ENCODE peak calls at places on chromosomes 7 and 10, in four cellular contexts. One of them, this sample, is unnamed.

GRCh38 chr7:76073335-76073990 is 25.6 kb downstream of the MDH2 start:
- DNase-seq in stomach: no peak
- DNase-seq in GM20000: peak; percentile 8
- DNase-seq in fibroblast of the aortic adventitia: no peak
- DNase-seq in this sample: no peak

GRCh38 chr10:78844956-78845355 is 223.8 kb upstream of the ZMIZ1 start:
- DNase-seq in stomach: no peak
- DNase-seq in GM20000: no peak
- DNase-seq in fibroblast of the aortic adventitia: no peak
- DNase-seq in this sample: no peak

GRCh38 chr10:69858201-69858600 is 56.5 kb downstream of the COL13A1 start:
- DNase-seq in stomach: no peak
- DNase-seq in GM20000: no peak
- DNase-seq in fibroblast of the aortic adventitia: no peak
- DNase-seq in this sample: no peak

GRCh38 chr10:96292971-96293909 is 11.0 kb upstream of the DNTT start:
- DNase-seq in stomach: no peak
- DNase-seq in GM20000: peak; percentile 52
- DNase-seq in fibroblast of the aortic adventitia: peak; percentile 60
- DNase-seq in this sample: peak; percentile 38

GRCh38 chr10:4733150-4733842 is 92.7 kb upstream of the AKR1E2 start:
- DNase-seq in stomach: no peak
- DNase-seq in GM20000: no peak
- DNase-seq in fibroblast of the aortic adventitia: no peak
- DNase-seq in this sample: no peak

GRCh38 chr10:90890347-90890746 is 18.6 kb downstream of the RPP30 start:
- DNase-seq in stomach: no peak
- DNase-seq in GM20000: no peak
- DNase-seq in fibroblast of the aortic adventitia: no peak
- DNase-seq in this sample: no peak

GRCh38 chr10:60704480-60704879 is 73.8 kb upstream of the CDK1 start:
- DNase-seq in stomach: no peak
- DNase-seq in GM20000: no peak
- DNase-seq in fibroblast of the aortic adventitia: no peak
- DNase-seq in this sample: peak; percentile 33

GRCh38 chr7:106180721-106181120 is 68.6 kb upstream of the SYPL1 start:
- DNase-seq in stomach: no peak
- DNase-seq in GM20000: no peak
- DNase-seq in fibroblast of the aortic adventitia: no peak
- DNase-seq in this sample: no peak

GRCh38 chr7:158601090-158601489 is 13.5 kb upstream of the PTPRN2 start:
- DNase-seq in stomach: no peak
- DNase-seq in GM20000: no peak
- DNase-seq in fibroblast of the aortic adventitia: no peak
- DNase-seq in this sample: no peak

GRCh38 chr7:45082831-45083331 is 5.9 kb downstream of the NACAD start:
- DNase-seq in stomach: no peak
- DNase-seq in GM20000: no peak
- DNase-seq in fibroblast of the aortic adventitia: no peak
- DNase-seq in this sample: no peak

GRCh38 chr7:1950623-1951523 is 280.8 kb downstream of the ELFN1 start:
- DNase-seq in stomach: no peak
- DNase-seq in GM20000: no peak
- DNase-seq in fibroblast of the aortic adventitia: no peak
- DNase-seq in this sample: peak; percentile 22

GRCh38 chr7:83876593-83876992 is 227.7 kb upstream of the SEMA3E start:
- DNase-seq in stomach: no peak
- DNase-seq in GM20000: no peak
- DNase-seq in fibroblast of the aortic adventitia: peak; percentile 53
- DNase-seq in this sample: peak; percentile 59

GRCh38 chr10:2856598-2856997 is 210.8 kb upstream of the PFKP start:
- DNase-seq in stomach: no peak
- DNase-seq in GM20000: no peak
- DNase-seq in fibroblast of the aortic adventitia: no peak
- DNase-seq in this sample: no peak

GRCh38 chr10:88245974-88246511 is 337.1 kb downstream of the RNLS start:
- DNase-seq in stomach: no peak
- DNase-seq in GM20000: no peak
- DNase-seq in fibroblast of the aortic adventitia: peak; percentile 70
- DNase-seq in this sample: peak; percentile 75

GRCh38 chr7:67551027-67551426 is 554.4 kb downstream of the TYW1 start:
- DNase-seq in stomach: no peak
- DNase-seq in GM20000: no peak
- DNase-seq in fibroblast of the aortic adventitia: no peak
- DNase-seq in this sample: no peak

GRCh38 chr10:66910676-66911075 is 15.2 kb upstream of the LRRTM3 start:
- DNase-seq in stomach: no peak
- DNase-seq in GM20000: no peak
- DNase-seq in fibroblast of the aortic adventitia: no peak
- DNase-seq in this sample: no peak

GRCh38 chr10:11145498-11145855 is 127.8 kb downstream of the CELF2 start:
- DNase-seq in stomach: peak; percentile 39
- DNase-seq in GM20000: peak; percentile 48
- DNase-seq in fibroblast of the aortic adventitia: peak; percentile 37
- DNase-seq in this sample: no peak

GRCh38 chr10:70265032-70265689 is 18.6 kb downstream of the NPFFR1 start:
- DNase-seq in stomach: no peak
- DNase-seq in GM20000: peak; percentile 66
- DNase-seq in fibroblast of the aortic adventitia: no peak
- DNase-seq in this sample: no peak

GRCh38 chr7:66748127-66748511 is 7.6 kb downstream of the RABGEF1 start:
- DNase-seq in stomach: no peak
- DNase-seq in GM20000: no peak
- DNase-seq in fibroblast of the aortic adventitia: peak; percentile 21
- DNase-seq in this sample: no peak

GRCh38 chr7:133560900-133561299 is 308.0 kb downstream of the EXOC4 start:
- DNase-seq in stomach: no peak
- DNase-seq in GM20000: no peak
- DNase-seq in fibroblast of the aortic adventitia: no peak
- DNase-seq in this sample: no peak

GRCh38 chr10:79123547-79123963 is 54.8 kb downstream of the ZMIZ1 start:
- DNase-seq in stomach: no peak
- DNase-seq in GM20000: no peak
- DNase-seq in fibroblast of the aortic adventitia: no peak
- DNase-seq in this sample: peak; percentile 81

GRCh38 chr10:59830601-59831259 is 75.6 kb downstream of the CCDC6 start:
- DNase-seq in stomach: peak; percentile 48
- DNase-seq in GM20000: peak; percentile 18
- DNase-seq in fibroblast of the aortic adventitia: peak; percentile 73
- DNase-seq in this sample: peak; percentile 59

GRCh38 chr10:29356931-29357330 is 68.1 kb downstream of the LYZL1 start:
- DNase-seq in stomach: no peak
- DNase-seq in GM20000: no peak
- DNase-seq in fibroblast of the aortic adventitia: no peak
- DNase-seq in this sample: no peak

GRCh38 chr7:88109612-88110011 is 110.2 kb downstream of the SRI start:
- DNase-seq in stomach: no peak
- DNase-seq in GM20000: no peak
- DNase-seq in fibroblast of the aortic adventitia: no peak
- DNase-seq in this sample: no peak

GRCh38 chr10:44930904-44931620 is 19.9 kb downstream of the TMEM72 start:
- DNase-seq in stomach: no peak
- DNase-seq in GM20000: no peak
- DNase-seq in fibroblast of the aortic adventitia: no peak
- DNase-seq in this sample: no peak

GRCh38 chr10:24382979-24383663 is 174.2 kb downstream of the KIAA1217 start:
- DNase-seq in stomach: peak; percentile 66
- DNase-seq in GM20000: peak; percentile 63
- DNase-seq in fibroblast of the aortic adventitia: peak; percentile 35
- DNase-seq in this sample: no peak

GRCh38 chr7:101195884-101196283 is 5.0 kb downstream of the MOGAT3 start:
- DNase-seq in stomach: no peak
- DNase-seq in GM20000: no peak
- DNase-seq in fibroblast of the aortic adventitia: no peak
- DNase-seq in this sample: no peak

GRCh38 chr10:16944081-16944922 is 127.1 kb upstream of the RSU1 start:
- DNase-seq in stomach: no peak
- DNase-seq in GM20000: no peak
- DNase-seq in fibroblast of the aortic adventitia: peak; percentile 92
- DNase-seq in this sample: peak; percentile 59

GRCh38 chr7:150335101-150335773 is 6.2 kb downstream of the RARRES2 start:
- DNase-seq in stomach: no peak
- DNase-seq in GM20000: no peak
- DNase-seq in fibroblast of the aortic adventitia: peak; percentile 67
- DNase-seq in this sample: peak; percentile 47

GRCh38 chr10:87750001-87750651 is 67.9 kb downstream of the ATAD1 start:
- DNase-seq in stomach: no peak
- DNase-seq in GM20000: no peak
- DNase-seq in fibroblast of the aortic adventitia: peak; percentile 88
- DNase-seq in this sample: peak; percentile 69

GRCh38 chr7:150727381-150727780 is 9.8 kb upstream of the GIMAP5 start:
- DNase-seq in stomach: no peak
- DNase-seq in GM20000: no peak
- DNase-seq in fibroblast of the aortic adventitia: no peak
- DNase-seq in this sample: no peak

GRCh38 chr10:21076381-21076780 is 179.3 kb upstream of the NEBL start:
- DNase-seq in stomach: no peak
- DNase-seq in GM20000: no peak
- DNase-seq in fibroblast of the aortic adventitia: no peak
- DNase-seq in this sample: no peak

GRCh38 chr7:118183254-118183585 is 744 bp upstream of the LSM8 start:
- DNase-seq in stomach: no peak
- DNase-seq in GM20000: peak; percentile 4
- DNase-seq in fibroblast of the aortic adventitia: no peak
- DNase-seq in this sample: no peak

GRCh38 chr7:20539201-20539600 is 76.3 kb upstream of the ABCB5 start:
- DNase-seq in stomach: no peak
- DNase-seq in GM20000: no peak
- DNase-seq in fibroblast of the aortic adventitia: peak; percentile 23
- DNase-seq in this sample: no peak

GRCh38 chr10:110358869-110359629 is 54.3 kb upstream of the SMNDC1 start:
- DNase-seq in stomach: peak; percentile 80
- DNase-seq in GM20000: no peak
- DNase-seq in fibroblast of the aortic adventitia: peak; percentile 52
- DNase-seq in this sample: peak; percentile 35

GRCh38 chr7:158016171-158017087 is 571.2 kb downstream of the PTPRN2 start:
- DNase-seq in stomach: peak; percentile 83
- DNase-seq in GM20000: no peak
- DNase-seq in fibroblast of the aortic adventitia: no peak
- DNase-seq in this sample: no peak

GRCh38 chr7:150717821-150718420 is 1.5 kb downstream of the GIMAP1 start:
- DNase-seq in stomach: no peak
- DNase-seq in GM20000: no peak
- DNase-seq in fibroblast of the aortic adventitia: no peak
- DNase-seq in this sample: no peak

GRCh38 chr10:103745264-103746247 is 109.8 kb downstream of the SH3PXD2A start:
- DNase-seq in stomach: no peak
- DNase-seq in GM20000: no peak
- DNase-seq in fibroblast of the aortic adventitia: no peak
- DNase-seq in this sample: peak; percentile 16

GRCh38 chr10:42985436-42986316 is 91.2 kb upstream of the RET start:
- DNase-seq in stomach: peak; percentile 21
- DNase-seq in GM20000: no peak
- DNase-seq in fibroblast of the aortic adventitia: no peak
- DNase-seq in this sample: no peak

GRCh38 chr10:42987575-42987974 is 89.3 kb upstream of the RET start:
- DNase-seq in stomach: no peak
- DNase-seq in GM20000: no peak
- DNase-seq in fibroblast of the aortic adventitia: no peak
- DNase-seq in this sample: no peak

GRCh38 chr10:42988069-42988468 is 88.8 kb upstream of the RET start:
- DNase-seq in stomach: no peak
- DNase-seq in GM20000: no peak
- DNase-seq in fibroblast of the aortic adventitia: no peak
- DNase-seq in this sample: no peak

GRCh38 chr10:42987121-42987541 is 89.7 kb upstream of the RET start:
- DNase-seq in stomach: no peak
- DNase-seq in GM20000: no peak
- DNase-seq in fibroblast of the aortic adventitia: no peak
- DNase-seq in this sample: no peak

DNA sequence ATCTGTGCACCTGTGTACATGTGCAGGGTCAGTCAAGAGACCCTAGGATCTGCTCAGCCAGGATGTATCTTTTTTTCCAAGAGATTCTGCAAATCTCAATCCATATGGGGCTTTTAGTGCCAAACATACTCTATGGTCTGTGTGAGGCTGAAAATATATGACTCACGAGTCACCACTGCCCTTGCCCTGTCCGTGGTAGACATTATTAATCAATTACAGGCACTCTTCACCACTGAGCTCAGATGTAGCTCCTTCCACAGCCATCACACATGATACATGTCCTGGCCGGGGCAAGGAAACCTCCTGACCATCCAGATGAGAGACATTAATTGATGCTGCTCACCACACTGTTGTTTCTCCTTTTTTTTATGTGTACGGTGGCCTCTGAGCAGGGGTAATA is 90.3 kb upstream of the RET start:
- DNase-seq in stomach: no peak
- DNase-seq in GM20000: no peak
- DNase-seq in fibroblast of the aortic adventitia: no peak
- DNase-seq in this sample: no peak
- TF ChIP-seq CTCF in stomach: no peak
- TF ChIP-seq CTCF in GM20000: no peak
- TF ChIP-seq CTCF in fibroblast of the aortic adventitia: no peak
- TF ChIP-seq CTCF in this sample: no peak

GRCh38 chr10:130160775-130161174 is 24.6 kb downstream of the GLRX3 start:
- DNase-seq in stomach: no peak
- DNase-seq in GM20000: no peak
- DNase-seq in fibroblast of the aortic adventitia: no peak
- DNase-seq in this sample: peak; percentile 22
- TF ChIP-seq CTCF in stomach: no peak
- TF ChIP-seq CTCF in GM20000: no peak
- TF ChIP-seq CTCF in fibroblast of the aortic adventitia: no peak
- TF ChIP-seq CTCF in this sample: peak; percentile 27

DNA sequence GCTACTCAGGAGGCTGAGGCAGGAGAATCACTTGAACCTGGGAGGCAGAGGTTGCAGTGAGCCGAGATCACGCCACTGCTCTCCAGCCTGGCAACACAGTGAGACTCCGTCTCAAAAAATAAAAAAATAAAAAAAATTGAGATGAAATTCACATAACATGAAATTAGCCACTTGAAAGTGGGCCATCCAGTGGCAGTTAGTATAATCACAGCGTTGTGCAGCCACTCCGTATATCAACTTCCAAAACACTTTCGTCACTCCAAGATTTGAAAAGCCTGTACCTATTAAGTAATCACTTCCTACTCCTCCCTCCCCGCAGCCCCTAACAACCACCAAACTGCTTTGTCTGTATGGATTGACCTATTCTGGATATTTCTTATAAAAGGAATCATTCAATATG is 20.7 kb upstream of the CACUL1 start:
- DNase-seq in stomach: no peak
- DNase-seq in GM20000: no peak
- DNase-seq in fibroblast of the aortic adventitia: no peak
- DNase-seq in this sample: no peak
- TF ChIP-seq CTCF in stomach: no peak
- TF ChIP-seq CTCF in GM20000: no peak
- TF ChIP-seq CTCF in fibroblast of the aortic adventitia: peak; percentile 10
- TF ChIP-seq CTCF in this sample: no peak

GRCh38 chr7:137337902-137338301 is 5.6 kb downstream of the PTN start:
- DNase-seq in stomach: no peak
- DNase-seq in GM20000: no peak
- DNase-seq in fibroblast of the aortic adventitia: no peak
- DNase-seq in this sample: no peak
- TF ChIP-seq CTCF in stomach: no peak
- TF ChIP-seq CTCF in GM20000: no peak
- TF ChIP-seq CTCF in fibroblast of the aortic adventitia: no peak
- TF ChIP-seq CTCF in this sample: peak; percentile 17

This sample was measured in astrocyte of the spinal cord.